ENCODE peak calls at places on chromosome 14, in nine cellular contexts. Y, B, P, S, T, J, H, M and F are unnamed samples.

GRCh38 chr14:35220027-35220676 is 72.0 kb upstream of the PSMA6 start:
- DNase-seq in Y (no peak), B (no peak), P (no peak), S (no peak), T (no peak), J (no peak), H (no peak), M (no peak), F (no peak)

GRCh38 chr14:100537701-100538565 is 49.3 kb downstream of the BEGAIN start:
- DNase-seq in Y (no peak), B (no peak), P (peak), S (peak), T (no peak), J (no peak), H (peak), M (no peak), F (peak)

GRCh38 chr14:36653412-36653811 is 8.2 kb upstream of the PAX9 start:
- DNase-seq in Y (no peak), B (no peak), P (no peak), S (no peak), T (no peak), J (no peak), H (no peak), M (no peak), F (no peak)

GRCh38 chr14:99256483-99256874 is 15.5 kb downstream of the BCL11B start:
- DNase-seq in Y (no peak), B (no peak), P (no peak), S (no peak), T (no peak), J (no peak), H (no peak), M (no peak), F (no peak)

GRCh38 chr14:78701246-78701645 is 531.1 kb downstream of the NRXN3 start:
- DNase-seq in Y (no peak), B (no peak), P (no peak), S (no peak), T (no peak), J (no peak), H (no peak), M (no peak), F (no peak)

GRCh38 chr14:64720190-64720589 is 16.0 kb downstream of the PLEKHG3 start:
- DNase-seq in Y (peak), B (peak), P (peak), S (no peak), T (no peak), J (no peak), H (peak), M (peak), F (no peak)

GRCh38 chr14:76464856-76465255 is 88.9 kb downstream of the ESRRB start:
- DNase-seq in Y (no peak), B (no peak), P (no peak), S (no peak), T (no peak), J (no peak), H (no peak), M (no peak), F (no peak)

GRCh38 chr14:33959692-33960151 is 8.8 kb upstream of the EGLN3 start:
- DNase-seq in Y (no peak), B (no peak), P (no peak), S (no peak), T (no peak), J (no peak), H (no peak), M (no peak), F (no peak)

GRCh38 chr14:97851438-97851995 is 1054.3 kb downstream of the VRK1 start:
- DNase-seq in Y (no peak), B (no peak), P (no peak), S (no peak), T (peak), J (no peak), H (no peak), M (no peak), F (no peak)

GRCh38 chr14:56199095-56199975 is 81.1 kb downstream of the PELI2 start:
- DNase-seq in Y (no peak), B (no peak), P (no peak), S (no peak), T (no peak), J (peak), H (no peak), M (no peak), F (no peak)

GRCh38 chr14:78254911-78255431 is 84.8 kb downstream of the NRXN3 start:
- DNase-seq in Y (no peak), B (no peak), P (no peak), S (no peak), T (no peak), J (no peak), H (no peak), M (no peak), F (no peak)

GRCh38 chr14:59225281-59225680 is 36.8 kb downstream of the DAAM1 start:
- DNase-seq in Y (no peak), B (no peak), P (no peak), S (no peak), T (no peak), J (no peak), H (no peak), M (no peak), F (no peak)

GRCh38 chr14:33357225-33358010 is 418.7 kb downstream of the NPAS3 start:
- DNase-seq in Y (peak), B (no peak), P (no peak), S (no peak), T (no peak), J (peak), H (no peak), M (no peak), F (no peak)

GRCh38 chr14:89123215-89123614 is 293.8 kb downstream of the FOXN3 start:
- DNase-seq in Y (no peak), B (no peak), P (no peak), S (no peak), T (no peak), J (no peak), H (no peak), M (no peak), F (no peak)

GRCh38 chr14:104370256-104370870 is 209.2 kb upstream of the C14orf180 start:
- DNase-seq in Y (peak), B (peak), P (no peak), S (peak), T (no peak), J (peak), H (no peak), M (peak), F (no peak)

GRCh38 chr14:22333408-22334274 is 255.4 kb downstream of the DAD1 start:
- DNase-seq in Y (peak), B (peak), P (no peak), S (no peak), T (no peak), J (peak), H (no peak), M (peak), F (no peak)

GRCh38 chr14:52391866-52392600 is 77.9 kb downstream of the PTGER2 start:
- DNase-seq in Y (no peak), B (peak), P (no peak), S (no peak), T (no peak), J (no peak), H (no peak), M (no peak), F (no peak)

GRCh38 chr14:56205906-56206305 is 87.7 kb downstream of the PELI2 start:
- DNase-seq in Y (no peak), B (no peak), P (no peak), S (no peak), T (no peak), J (no peak), H (no peak), M (no peak), F (no peak)

GRCh38 chr14:49853572-49854375 is 1.2 kb upstream of the NEMF start:
- DNase-seq in Y (peak), B (peak), P (no peak), S (peak), T (no peak), J (peak), H (peak), M (peak), F (no peak)

GRCh38 chr14:26448181-26448855 is 149.5 kb downstream of the NOVA1 start:
- DNase-seq in Y (no peak), B (no peak), P (no peak), S (no peak), T (no peak), J (no peak), H (no peak), M (no peak), F (no peak)

GRCh38 chr14:77926942-77927341 is 127.0 kb downstream of the ADCK1 start:
- DNase-seq in Y (no peak), B (no peak), P (no peak), S (no peak), T (no peak), J (no peak), H (no peak), M (no peak), F (no peak)

GRCh38 chr14:64788706-64789105 is 84.5 kb downstream of the PLEKHG3 start:
- DNase-seq in Y (no peak), B (peak), P (no peak), S (no peak), T (no peak), J (peak), H (no peak), M (no peak), F (no peak)

GRCh38 chr14:30016025-30016424 is 88.4 kb upstream of the PRKD1 start:
- DNase-seq in Y (no peak), B (no peak), P (no peak), S (no peak), T (no peak), J (no peak), H (no peak), M (no peak), F (no peak)

GRCh38 chr14:92122351-92122677 is 545 bp downstream of the CPSF2 start:
- DNase-seq in Y (no peak), B (no peak), P (no peak), S (no peak), T (no peak), J (peak), H (no peak), M (peak), F (peak)

GRCh38 chr14:92121207-92121669 is 268 bp downstream of the NDUFB1 start:
- DNase-seq in Y (peak), B (no peak), P (peak), S (no peak), T (no peak), J (peak), H (no peak), M (peak), F (no peak)

GRCh38 chr14:92122761-92123160 is 992 bp downstream of the CPSF2 start:
- DNase-seq in Y (no peak), B (no peak), P (no peak), S (no peak), T (no peak), J (no peak), H (no peak), M (no peak), F (no peak)

DNA sequence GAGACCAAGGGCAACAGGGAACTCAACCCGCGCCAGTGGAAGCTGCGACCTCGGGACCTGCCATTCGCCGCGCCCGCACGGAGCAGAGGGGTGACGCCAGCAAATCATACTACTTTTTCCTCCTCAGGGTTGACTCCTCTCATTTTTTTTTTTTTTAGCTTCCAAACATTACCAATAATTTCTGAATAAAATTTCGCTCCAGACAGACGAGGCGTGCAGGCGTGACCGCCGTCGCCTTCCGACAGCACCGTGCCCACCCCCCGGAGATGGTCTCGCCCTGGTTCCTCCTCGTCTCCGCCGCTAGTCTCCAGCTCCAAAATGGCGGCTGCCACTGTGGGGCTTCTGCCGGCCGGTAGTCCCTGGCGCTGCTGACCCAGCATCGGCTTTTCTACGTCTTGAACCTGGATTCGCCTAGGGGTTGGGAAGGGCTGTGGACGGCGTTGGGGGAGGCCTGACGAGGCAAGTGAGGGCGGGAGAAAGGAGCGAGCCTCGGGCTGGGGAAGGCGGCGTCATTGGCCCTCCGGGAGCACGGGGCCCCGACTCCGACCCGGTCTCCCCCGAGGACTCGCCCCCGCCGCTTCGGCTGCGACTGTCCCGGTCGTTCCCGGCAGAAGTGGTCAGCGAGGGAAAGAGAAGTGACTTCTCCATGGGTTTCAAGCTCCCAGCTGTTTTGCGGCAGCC is at the start of the genes CPSF2 and NDUFB1:
- DNase-seq in Y (peak), B (peak), P (peak), S (peak), T (no peak), J (peak), H (peak), M (peak), F (peak)
- TF ChIP-seq POLR2A in Y (no peak), B (peak), P (no peak), S (peak), T (peak), J (peak), H (peak), M (peak), F (peak)

GRCh38 chr14:61326847-61327246 is 5.5 kb downstream of the PRKCH start:
- DNase-seq in Y (peak), B (no peak), P (no peak), S (no peak), T (peak), J (no peak), H (peak), M (no peak), F (no peak)
- TF ChIP-seq POLR2AphosphoS5 in Y (peak), B (no peak), P (peak), S (no peak), T (peak), J (no peak), H (peak), M (no peak), F (no peak)

GRCh38 chr14:67674480-67675218 is at the start of gene VTI1B:
- DNase-seq in Y (peak), B (peak), P (peak), S (peak), T (no peak), J (peak), H (peak), M (peak), F (peak)
- TF ChIP-seq POLR2A in Y (no peak), B (no peak), P (peak), S (peak), T (no peak), J (peak), H (no peak), M (peak), F (peak)

GRCh38 chr14:91175802-91176201 is 61.9 kb downstream of the DGLUCY start:
- DNase-seq in Y (no peak), B (no peak), P (no peak), S (no peak), T (no peak), J (no peak), H (no peak), M (no peak), F (no peak)

GRCh38 chr14:91175296-91175695 is 61.4 kb downstream of the DGLUCY start:
- DNase-seq in Y (no peak), B (no peak), P (no peak), S (no peak), T (no peak), J (no peak), H (no peak), M (no peak), F (no peak)

GRCh38 chr14:91171291-91171690 is 57.4 kb downstream of the DGLUCY start:
- DNase-seq in Y (no peak), B (no peak), P (no peak), S (no peak), T (no peak), J (no peak), H (no peak), M (no peak), F (no peak)

GRCh38 chr14:91173867-91174266 is 60.0 kb downstream of the DGLUCY start:
- DNase-seq in Y (no peak), B (no peak), P (no peak), S (no peak), T (no peak), J (peak), H (no peak), M (no peak), F (no peak)

DNA sequence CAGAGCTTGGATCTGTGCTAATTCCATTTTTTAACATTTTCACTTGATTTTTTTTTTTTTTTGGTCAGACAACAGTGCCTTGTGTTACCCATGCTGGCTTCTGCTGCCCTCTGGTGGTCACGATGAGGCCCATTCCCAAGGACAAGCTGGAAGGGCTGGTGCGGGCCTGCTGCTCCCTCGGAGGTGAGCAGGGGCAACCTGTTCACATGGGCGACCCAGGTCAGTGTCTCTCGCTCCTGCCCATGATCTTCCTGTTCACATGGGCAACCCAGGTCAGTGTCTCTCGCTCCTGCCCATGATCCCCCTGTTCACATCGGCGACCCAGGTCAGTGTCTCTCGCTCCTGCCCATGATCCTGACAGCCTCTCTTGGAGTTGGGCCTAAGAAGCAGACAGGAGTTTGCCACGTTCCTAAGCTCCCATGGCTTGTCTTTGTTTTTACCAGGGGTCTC is 59.4 kb downstream of the DGLUCY start:
- DNase-seq in Y (peak), B (peak), P (peak), S (peak), T (no peak), J (peak), H (peak), M (peak), F (peak)
- TF ChIP-seq POLR2AphosphoS5 in Y (no peak), B (no peak), P (no peak), S (no peak), T (no peak), J (no peak), H (no peak), M (no peak), F (no peak)

DNA sequence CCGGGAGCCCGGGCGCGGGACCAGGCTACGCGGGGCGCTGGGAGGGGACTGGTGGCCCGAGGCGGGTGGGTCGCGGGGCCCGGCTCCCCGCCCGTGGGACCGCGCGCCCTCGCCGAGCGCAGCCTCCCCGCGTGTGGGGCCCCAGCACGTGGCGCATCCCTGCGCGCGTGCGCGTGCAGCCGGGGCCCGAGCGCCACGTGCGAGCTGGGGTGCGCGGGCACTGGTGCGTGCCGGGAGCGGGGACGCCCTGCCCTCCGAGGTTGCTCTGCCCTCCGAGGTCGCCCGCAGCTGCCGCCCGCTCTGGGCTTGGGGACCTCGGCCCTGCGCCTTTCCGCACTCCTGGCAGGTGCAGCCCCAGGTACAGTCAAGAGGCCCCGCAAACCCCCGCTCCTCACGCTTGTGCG is 365 bp upstream of the CCDC88C start:
- DNase-seq in Y (peak), B (peak), P (no peak), S (peak), T (no peak), J (peak), H (no peak), M (peak), F (no peak)
- TF ChIP-seq POLR2A in Y (no peak), B (peak), P (no peak), S (peak), T (no peak), J (no peak), H (no peak), M (peak), F (no peak)

DNA sequence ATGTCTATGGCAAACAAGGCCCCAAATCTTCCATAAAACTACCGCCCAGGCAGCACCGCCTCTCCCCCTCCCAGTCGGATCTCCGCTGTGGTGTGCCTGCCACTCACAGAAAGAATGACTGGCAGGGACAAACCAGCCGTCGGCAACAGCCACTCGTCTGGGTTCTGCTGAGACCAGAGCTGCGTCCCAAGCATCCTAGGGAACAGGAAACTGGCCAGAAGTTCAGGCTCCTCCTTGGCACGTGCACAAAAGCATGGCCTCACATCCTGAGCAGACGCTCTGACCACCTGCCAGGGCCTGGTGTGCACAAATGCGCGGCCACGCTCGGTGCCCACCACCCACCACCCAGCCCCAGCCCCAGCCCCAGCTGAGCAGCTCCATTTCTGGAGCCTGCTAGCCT is 214.8 kb downstream of the DPF3 start:
- DNase-seq in Y (no peak), B (no peak), P (no peak), S (no peak), T (no peak), J (no peak), H (no peak), M (no peak), F (no peak)
- TF ChIP-seq POLR2AphosphoS5 in Y (no peak), B (no peak), P (no peak), S (no peak), T (no peak), J (no peak), H (no peak), M (no peak), F (no peak)

DNA sequence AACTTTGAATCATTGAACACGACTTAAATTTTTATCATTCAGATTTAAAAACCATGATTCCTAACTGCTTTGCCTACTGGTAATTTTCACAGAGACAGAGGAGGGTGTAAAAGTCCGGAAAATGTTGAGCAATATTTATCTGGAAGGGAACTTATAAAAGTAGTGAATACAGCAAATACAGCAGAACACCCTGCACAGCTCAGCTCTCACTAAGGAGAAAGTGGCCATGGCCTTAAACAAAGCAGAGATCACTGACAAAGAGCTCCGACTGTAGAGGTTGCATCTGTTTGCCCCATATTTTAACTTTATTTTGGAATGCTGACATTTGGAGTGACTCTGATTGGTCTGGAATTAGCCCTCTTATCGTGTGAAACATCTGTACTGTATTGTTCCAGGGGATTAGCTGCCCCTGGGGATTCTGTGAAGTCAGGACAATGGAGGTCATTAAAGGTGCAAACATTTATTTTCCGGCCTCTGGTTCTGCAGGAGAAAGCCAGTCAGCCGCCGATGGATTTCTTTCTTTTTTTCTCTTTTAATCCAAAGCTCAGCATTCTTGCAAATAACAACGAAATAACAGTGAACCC is 1275.6 kb upstream of the FLRT2 start:
- DNase-seq in Y (no peak), B (no peak), P (no peak), S (no peak), T (no peak), J (no peak), H (no peak), M (no peak), F (no peak)
- TF ChIP-seq POLR2A in Y (no peak), B (no peak), P (no peak), S (no peak), T (no peak), J (no peak), H (no peak), M (no peak), F (no peak)

DNA sequence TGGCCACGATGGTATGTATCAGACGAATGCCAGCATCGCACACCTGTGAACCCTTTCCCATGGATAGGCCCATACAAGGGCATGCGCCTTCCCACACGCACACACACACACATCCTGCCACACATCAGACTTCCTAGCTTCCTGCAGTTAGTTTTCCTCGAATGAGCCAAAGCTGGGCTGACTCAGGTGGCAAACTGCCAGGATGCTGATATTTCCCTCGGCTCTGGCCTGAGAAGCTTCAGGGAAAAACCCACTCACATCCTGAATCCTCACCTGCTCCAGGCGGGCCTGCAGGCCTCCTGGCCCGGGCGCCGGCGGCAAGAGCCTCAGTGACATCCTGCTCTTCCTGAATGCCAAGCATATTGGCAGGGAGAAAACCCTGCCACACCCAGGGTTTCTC is 22.4 kb downstream of the CALM1 start:
- DNase-seq in Y (peak), B (peak), P (no peak), S (no peak), T (peak), J (peak), H (peak), M (no peak), F (no peak)
- TF ChIP-seq POLR2AphosphoS5 in Y (peak), B (peak), P (peak), S (no peak), T (peak), J (no peak), H (peak), M (no peak), F (no peak)